ENCODE peak calls at places on chromosomes 3 and 15, in five cellular contexts. Q is GM12878, M is HepG2, V is K562, J is GM12891. L is an unnamed sample.
A peak's percentile ranks its signal among the peaks of the same experiment; 100 is the strongest.

GRCh38 chr3:160016972-160017371 is 28.3 kb downstream of the IL12A start:
- DNase-seq in V (no peak), J (no peak), M (peak; percentile 52), Q (no peak), L (no peak)

GRCh38 chr15:73872370-73872769 is 994 bp upstream of the TBC1D21 start:
- DNase-seq in J (no peak), V (no peak), Q (no peak), M (no peak), L (no peak)

GRCh38 chr3:190807719-190808375 is 54.6 kb downstream of the GMNC start:
- DNase-seq in Q (no peak), M (peak; percentile 2), J (no peak), V (no peak), L (no peak)

GRCh38 chr3:10410383-10411002 is 89.6 kb upstream of the SEC13 start:
- DNase-seq in J (no peak), Q (no peak), M (no peak), V (no peak), L (no peak)

GRCh38 chr15:72201346-72202029 is 3.9 kb upstream of the GRAMD2A start:
- DNase-seq in Q (no peak), V (no peak), M (no peak), J (no peak), L (no peak)

GRCh38 chr15:56765252-56765651 is 31.9 kb upstream of the ZNF280D start:
- DNase-seq in Q (no peak), J (no peak), M (no peak), V (no peak), L (no peak)

GRCh38 chr15:29094711-29095110 is 174.9 kb downstream of the NSMCE3 start:
- DNase-seq in Q (no peak), M (no peak), J (no peak), V (no peak), L (no peak)

GRCh38 chr15:59437473-59437776 is 561 bp upstream of the FAM81A start:
- DNase-seq in M (no peak), V (no peak), J (no peak), Q (no peak), L (no peak)

GRCh38 chr3:183158552-183159006 is 4.0 kb downstream of the LAMP3 start:
- DNase-seq in V (peak; percentile 23), J (peak; percentile 68), Q (peak; percentile 97), M (no peak), L (peak; percentile 69)

GRCh38 chr3:174333640-174334039 is 525.5 kb upstream of the NAALADL2 start:
- DNase-seq in V (no peak), Q (no peak), J (no peak), M (no peak), L (no peak)

GRCh38 chr15:55791576-55792400 is 48.8 kb upstream of the PRTG start:
- DNase-seq in V (no peak), M (no peak), Q (no peak), J (no peak), L (no peak)

DNA sequence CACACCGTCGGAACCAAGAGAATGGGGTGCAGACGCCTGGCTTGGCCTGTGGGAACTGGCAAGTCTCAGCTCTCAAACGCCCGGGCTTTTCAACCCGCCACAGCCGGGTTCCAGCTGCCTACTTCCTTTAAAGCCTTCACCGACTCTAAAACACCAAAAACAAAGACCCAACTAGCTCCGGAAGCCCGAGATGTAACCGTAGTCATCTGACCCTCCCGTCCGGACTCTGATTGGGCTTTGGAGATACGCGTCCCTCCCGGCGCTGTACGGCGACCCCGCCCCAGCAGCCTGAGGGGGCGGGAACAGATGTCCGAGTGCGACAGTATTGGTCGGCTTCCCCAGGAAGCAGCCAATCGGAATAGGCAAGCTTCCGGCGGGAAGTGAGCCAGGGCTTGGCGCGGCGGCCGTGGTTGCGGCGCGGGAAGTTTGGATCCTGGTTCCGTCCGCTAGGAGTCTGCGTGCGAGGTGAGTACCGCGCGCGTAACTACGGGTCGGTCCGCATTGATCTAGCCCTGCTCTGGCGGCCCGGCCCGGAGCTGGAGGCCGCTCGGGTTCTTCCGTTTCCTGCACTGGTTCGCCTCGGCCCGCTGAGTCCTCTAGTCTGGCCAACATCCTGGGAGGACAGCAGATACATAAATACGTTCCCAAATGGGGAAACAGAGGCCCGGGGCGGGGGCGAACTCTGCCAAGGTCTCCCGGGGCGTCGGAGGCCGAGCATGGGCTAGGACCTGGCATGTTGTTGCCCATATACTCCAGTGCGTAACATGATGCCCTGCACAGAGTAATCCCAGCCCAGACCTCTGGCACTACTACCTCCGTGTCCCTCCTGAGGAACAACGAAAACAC is at the start of gene BLM:
- DNase-seq in M (peak; percentile 95), V (peak; percentile 99), J (peak; percentile 92), Q (peak; percentile 93), L (peak; percentile 94)
- TF ChIP-seq POLR2A in M (peak; percentile 85), V (peak; percentile 95), J (peak; percentile 97), Q (peak; percentile 85), L (peak; percentile 93)

DNA sequence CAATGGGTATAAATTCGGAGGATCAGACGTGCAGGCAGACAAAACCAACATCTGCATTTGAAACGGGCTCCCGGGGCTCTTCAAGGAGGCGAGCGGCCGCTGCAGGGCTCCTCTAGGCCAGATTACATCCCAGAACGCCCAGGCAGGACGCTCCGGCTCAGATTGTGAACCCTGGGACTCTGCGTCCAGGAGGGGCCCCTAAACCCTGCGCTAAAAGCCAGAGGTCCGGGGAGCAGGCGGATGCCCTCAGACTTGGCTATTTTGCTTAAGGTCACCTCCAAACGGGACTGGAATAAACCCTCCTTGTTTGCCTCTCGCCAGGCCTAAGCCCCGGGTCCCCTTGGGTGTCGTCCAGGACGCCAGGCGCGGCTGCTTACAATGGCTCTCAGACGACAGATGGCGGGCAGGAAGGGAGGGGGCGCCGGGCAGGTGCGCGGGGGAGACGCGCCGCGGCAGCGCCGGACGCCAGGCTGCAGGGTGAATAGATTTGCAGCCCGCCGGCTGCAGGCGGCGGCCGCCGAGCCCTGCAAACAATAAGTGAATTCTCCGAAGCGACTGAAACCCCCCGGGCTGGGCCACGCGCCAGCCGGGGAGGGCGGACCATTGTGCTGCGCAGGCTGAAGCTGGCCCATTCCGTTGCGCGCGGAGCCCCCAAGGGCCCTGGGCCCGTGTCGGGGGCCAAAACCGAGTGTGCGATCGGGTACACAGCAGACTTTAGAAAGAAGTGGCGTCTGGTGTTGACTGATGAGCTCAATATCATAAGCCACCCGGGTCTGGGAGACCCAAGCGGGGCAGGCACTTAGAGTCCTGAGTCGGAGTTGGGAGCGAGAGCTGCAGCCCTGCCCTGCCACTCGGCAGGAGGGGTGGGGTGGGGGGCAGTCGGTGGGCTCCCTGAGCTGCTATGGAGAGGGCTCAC is 32.3 kb upstream of the AMOTL2 start:
- DNase-seq in J (no peak), V (no peak), Q (no peak), M (no peak), L (no peak)
- TF ChIP-seq TAF1 in J (no peak), V (no peak), Q (no peak), M (no peak), L (no peak)

DNA sequence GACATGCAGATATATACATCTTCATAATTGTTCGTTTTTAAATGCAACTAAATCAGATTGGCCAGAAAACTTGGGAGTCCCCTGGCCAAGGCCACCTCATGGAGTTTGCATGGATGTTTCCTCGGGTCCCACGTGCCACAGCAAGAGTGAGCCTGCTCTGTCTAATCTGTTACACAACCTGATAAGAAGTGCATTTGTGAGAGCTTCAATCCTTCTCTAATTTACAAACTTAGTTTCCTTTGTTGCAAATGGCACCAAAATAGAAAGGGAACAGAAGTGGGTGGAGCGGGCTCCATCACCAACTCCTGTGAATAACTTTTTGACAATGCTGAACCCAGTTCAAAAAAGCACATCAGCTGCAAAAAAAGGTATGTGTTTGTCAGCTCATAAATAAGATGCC is 84.1 kb downstream of the FOXP1 start:
- DNase-seq in J (no peak), Q (no peak), M (no peak), V (no peak), L (no peak)
- TF ChIP-seq POLR2A in J (no peak), Q (no peak), M (no peak), V (no peak), L (no peak)

GRCh38 chr15:69275933-69276565 is 22.7 kb upstream of the PAQR5 start:
- DNase-seq in V (no peak), J (no peak), Q (no peak), M (peak; percentile 59), L (no peak)
- TF ChIP-seq TAF1 in V (no peak), J (no peak), Q (no peak), M (no peak), L (no peak)

DNA sequence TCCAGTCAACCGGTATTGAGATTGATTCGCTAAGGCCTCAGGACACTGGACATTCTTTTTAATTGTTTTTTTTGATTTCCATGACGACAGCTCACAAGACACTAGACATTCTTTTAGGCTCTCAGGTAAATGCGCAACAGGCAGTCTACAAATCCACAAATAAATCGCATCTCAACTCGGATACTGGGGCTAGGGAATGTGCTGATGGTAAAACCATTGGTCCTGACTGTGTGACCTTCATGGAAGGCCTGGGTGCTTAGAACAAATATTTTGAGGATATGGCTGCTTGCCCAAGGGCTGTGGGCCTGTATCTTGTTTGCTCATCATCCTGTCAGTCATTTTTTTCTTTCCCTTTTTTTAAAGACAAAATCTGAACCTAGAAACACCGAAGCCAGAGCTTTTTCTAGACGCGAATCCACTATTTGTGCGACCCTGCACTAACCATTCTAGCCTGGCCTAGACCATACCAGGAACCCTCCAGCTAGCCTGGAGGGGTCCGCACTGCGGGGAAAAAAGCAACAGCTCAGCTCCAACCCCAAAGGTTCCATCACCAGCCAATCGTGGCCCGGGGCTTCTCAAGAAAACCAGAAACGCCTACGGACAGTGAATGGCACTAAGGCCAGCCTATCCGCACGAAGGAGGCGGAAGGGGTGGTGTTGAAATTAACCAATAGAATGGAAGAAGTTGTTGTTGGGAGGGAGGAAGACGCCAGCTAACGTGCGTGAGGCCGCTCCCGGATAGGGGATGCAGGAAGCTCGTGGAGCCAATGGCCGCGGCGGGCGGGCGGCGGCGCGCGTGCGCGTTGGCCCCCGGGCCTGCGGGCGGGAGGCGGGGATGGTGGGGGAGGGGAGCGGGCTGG is 18.1 kb upstream of the CHD2 start:
- DNase-seq in Q (peak; percentile 100), V (peak; percentile 98), M (peak; percentile 99), J (peak; percentile 80), L (peak; percentile 85)
- TF ChIP-seq POLR2A in Q (peak; percentile 77), V (peak; percentile 98), M (peak; percentile 96), J (peak; percentile 97), L (peak; percentile 62)

DNA sequence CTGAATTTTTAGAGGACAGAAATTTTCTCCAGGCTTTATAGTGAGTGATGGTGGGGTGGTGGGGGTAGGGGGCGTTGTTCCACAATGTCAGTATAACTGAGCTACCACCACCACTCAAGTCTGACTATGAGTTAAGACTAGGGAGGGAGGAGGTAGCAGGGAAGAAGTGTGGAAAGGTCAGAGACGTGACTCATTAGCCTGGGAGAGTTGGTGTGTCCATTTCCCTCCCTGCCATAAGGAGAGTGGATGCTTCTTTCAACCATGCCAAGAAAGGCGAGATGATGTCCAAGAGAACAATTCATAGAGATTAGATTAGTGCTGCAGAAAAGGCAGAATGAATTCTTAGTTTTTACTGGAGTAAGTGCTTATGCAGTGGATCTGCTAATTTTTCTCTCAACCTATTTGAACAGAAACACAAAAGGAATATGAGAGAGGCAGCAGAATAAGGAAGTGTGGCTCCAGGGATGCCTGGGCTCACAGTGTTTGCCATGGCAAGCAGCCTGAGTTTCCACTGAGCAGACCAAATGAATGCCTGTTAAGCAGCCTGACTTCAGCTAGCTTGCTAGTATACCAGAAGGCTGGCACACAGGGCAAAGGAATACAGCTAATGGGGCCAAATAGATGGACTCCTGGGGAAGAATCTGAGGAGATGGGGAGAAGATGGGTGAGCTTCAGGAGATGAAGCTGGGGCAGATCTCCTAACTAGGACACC is 708.9 kb downstream of the NTRK3 start:
- DNase-seq in V (no peak), J (no peak), Q (no peak), M (no peak), L (no peak)
- TF ChIP-seq TAF1 in V (no peak), J (no peak), Q (no peak), M (no peak), L (no peak)

L was measured in GM12892.